ENCODE peak calls at places on chromosomes 13 and 19, in nine cellular contexts. Y is uterus; H is sigmoid colon; K is CD4-positive, alpha-beta T cell; R is GM10248; Q is lung; M is natural killer cell; G is RWPE1; F is epithelial cell of esophagus. A is an unnamed sample.

GRCh38 chr13:111845621-111846351 is 221.2 kb upstream of the SOX1 start:
- DNase-seq in Y (no peak), H (no peak), K (no peak), R (no peak), Q (no peak), M (no peak), G (no peak), F (no peak), A (no peak)

GRCh38 chr13:37289212-37289935 is 183.9 kb upstream of the CSNK1A1L start:
- DNase-seq in Y (no peak), H (no peak), K (no peak), R (no peak), Q (no peak), M (no peak), G (no peak), F (no peak), A (no peak)

GRCh38 chr13:20637811-20638210 is 65.7 kb upstream of the IL17D start:
- DNase-seq in Y (no peak), H (no peak), K (no peak), R (no peak), Q (no peak), M (no peak), G (no peak), F (no peak), A (no peak)

GRCh38 chr19:21084343-21084742 is 2.3 kb downstream of the ZNF714 start:
- DNase-seq in Y (no peak), H (no peak), K (no peak), R (peak; percentile 14), Q (no peak), M (no peak), G (peak; percentile 4), F (peak; percentile 70), A (no peak)

GRCh38 chr13:23159205-23159586 is 21.6 kb upstream of the SGCG start:
- DNase-seq in Y (no peak), H (no peak), K (no peak), R (peak; percentile 41), Q (no peak), M (no peak), G (no peak), F (peak; percentile 46), A (no peak)

GRCh38 chr13:111875922-111876321 is 191.0 kb upstream of the SOX1 start:
- DNase-seq in Y (no peak), H (no peak), K (no peak), R (no peak), Q (peak; percentile 11), M (no peak), G (no peak), F (no peak), A (no peak)

GRCh38 chr19:4829001-4829712 is 2.4 kb downstream of the TICAM1 start:
- DNase-seq in Y (no peak), H (no peak), K (no peak), R (peak; percentile 46), Q (no peak), M (no peak), G (no peak), F (no peak), A (no peak)

GRCh38 chr19:28296506-28296905 is 916.4 kb downstream of the UQCRFS1 start:
- DNase-seq in Y (no peak), H (no peak), K (no peak), R (no peak), Q (no peak), M (no peak), G (no peak), F (no peak), A (no peak)

GRCh38 chr13:82758056-82758455 is 1124.2 kb downstream of the SLITRK1 start:
- DNase-seq in Y (no peak), H (no peak), K (no peak), R (peak; percentile 6), Q (no peak), M (no peak), G (peak; percentile 9), F (peak; percentile 58), A (no peak)

GRCh38 chr13:40123962-40124647 is 468.6 kb downstream of the COG6 start:
- DNase-seq in Y (no peak), H (no peak), K (no peak), R (no peak), Q (no peak), M (no peak), G (no peak), F (no peak), A (no peak)
- TF ChIP-seq CTCF in Y (no peak), H (no peak), K (no peak), R (no peak), Q (no peak), M (no peak), G (no peak), F (no peak), A (no peak)

GRCh38 chr19:48837081-48837524 is 812 bp upstream of the HSD17B14 start:
- DNase-seq in Y (peak; percentile 93), H (peak; percentile 96), K (peak; percentile 75), R (peak; percentile 93), Q (peak; percentile 72), M (peak; percentile 60), G (no peak), F (peak; percentile 65), A (peak; percentile 93)

GRCh38 chr19:48837586-48838191 is 1.4 kb upstream of the HSD17B14 start:
- DNase-seq in Y (no peak), H (peak; percentile 64), K (no peak), R (no peak), Q (no peak), M (no peak), G (no peak), F (no peak), A (no peak)

GRCh38 chr19:48835734-48836088 is 580 bp downstream of the HSD17B14 start:
- DNase-seq in Y (peak; percentile 96), H (peak; percentile 98), K (peak; percentile 95), R (peak; percentile 93), Q (peak; percentile 92), M (peak; percentile 88), G (peak; percentile 82), F (peak; percentile 86), A (peak; percentile 93)

GRCh38 chr19:48833977-48834376 is 2.3 kb downstream of the HSD17B14 start:
- DNase-seq in Y (no peak), H (no peak), K (no peak), R (no peak), Q (no peak), M (no peak), G (no peak), F (no peak), A (no peak)

GRCh38 chr19:48836089-48837017 is at the start of gene HSD17B14:
- DNase-seq in Y (peak; percentile 69), H (peak; percentile 83), K (no peak), R (no peak), Q (no peak), M (no peak), G (no peak), F (no peak), A (no peak)
- TF ChIP-seq CTCF in Y (no peak), H (peak; percentile 1), K (peak; percentile 40), R (no peak), Q (no peak), M (no peak), G (peak; percentile 54), F (no peak), A (no peak)

GRCh38 chr13:106036870-106037269 is 498.6 kb downstream of the EFNB2 start:
- DNase-seq in Y (no peak), H (no peak), K (no peak), R (no peak), Q (no peak), M (no peak), G (no peak), F (no peak), A (no peak)
- TF ChIP-seq CTCF in Y (no peak), H (no peak), K (no peak), R (no peak), Q (no peak), M (no peak), G (no peak), F (no peak), A (peak; percentile 5)

GRCh38 chr19:15288146-15288963 is 44.0 kb downstream of the BRD4 start:
- DNase-seq in Y (no peak), H (peak; percentile 80), K (no peak), R (no peak), Q (no peak), M (no peak), G (no peak), F (no peak), A (peak; percentile 87)
- TF ChIP-seq CTCF in Y (no peak), H (no peak), K (no peak), R (no peak), Q (no peak), M (no peak), G (no peak), F (no peak), A (no peak)

GRCh38 chr13:25249001-25249543 is 38.2 kb downstream of the MTMR6 start:
- DNase-seq in Y (no peak), H (no peak), K (no peak), R (peak; percentile 37), Q (no peak), M (no peak), G (no peak), F (peak; percentile 38), A (no peak)
- TF ChIP-seq CTCF in Y (no peak), H (no peak), K (no peak), R (peak; percentile 60), Q (no peak), M (no peak), G (peak; percentile 17), F (peak; percentile 49), A (no peak)

A was measured in kidney.